ENCODE peak calls at places on chromosome 19, in ten cellular contexts. U is endodermal cell, O is dorsolateral prefrontal cortex, L is heart left ventricle, C is upper lobe of right lung, J is AG09309, W is HCT116, P is stomach, D is cardiac muscle cell, Y is GM23338. F is an unnamed sample.

GRCh38 chr19:54029930-54030490 is 33.7 kb downstream of the VSTM1 start:
- DNase-seq in U (peak), O (peak), L (no peak), C (no peak), J (peak), W (peak), P (peak), D (peak), Y (peak), F (peak)

GRCh38 chr19:4620675-4621074 is 18.6 kb upstream of the TNFAIP8L1 start:
- DNase-seq in U (no peak), O (no peak), L (no peak), C (no peak), J (no peak), W (no peak), P (no peak), D (no peak), Y (no peak), F (no peak)

GRCh38 chr19:4638330-4638729 is 986 bp upstream of the TNFAIP8L1 start:
- DNase-seq in U (no peak), O (no peak), L (peak), C (no peak), J (no peak), W (no peak), P (no peak), D (peak), Y (no peak), F (no peak)

GRCh38 chr19:4516939-4517300 is 1.4 kb downstream of the PLIN4 start:
- DNase-seq in U (no peak), O (no peak), L (peak), C (no peak), J (no peak), W (no peak), P (no peak), D (no peak), Y (no peak), F (no peak)

GRCh38 chr19:18373892-18374629 is 11.9 kb upstream of the GDF15 start:
- DNase-seq in U (peak), O (peak), L (peak), C (peak), J (peak), W (peak), P (peak), D (peak), Y (peak), F (peak)

GRCh38 chr19:3784607-3785463 is 1.3 kb downstream of the MATK start:
- DNase-seq in U (peak), O (no peak), L (no peak), C (peak), J (no peak), W (no peak), P (no peak), D (no peak), Y (no peak), F (no peak)

GRCh38 chr19:58033741-58034475 is at the start of gene ZSCAN1:
- DNase-seq in U (peak), O (peak), L (peak), C (no peak), J (no peak), W (no peak), P (peak), D (peak), Y (peak), F (peak)

GRCh38 chr19:3986260-3987041 is 1.2 kb upstream of the EEF2 start:
- DNase-seq in U (peak), O (no peak), L (no peak), C (no peak), J (peak), W (peak), P (peak), D (peak), Y (peak), F (peak)

GRCh38 chr19:13043285-13043684 is 48.0 kb downstream of the NFIX start:
- DNase-seq in U (no peak), O (no peak), L (no peak), C (no peak), J (no peak), W (no peak), P (no peak), D (no peak), Y (no peak), F (no peak)

GRCh38 chr19:49224856-49225255 is 67.3 kb downstream of the TRPM4 start:
- DNase-seq in U (peak), O (no peak), L (peak), C (no peak), J (no peak), W (peak), P (peak), D (peak), Y (peak), F (peak)

GRCh38 chr19:31626941-31627340 is 277.7 kb upstream of the TSHZ3 start:
- DNase-seq in U (no peak), O (no peak), L (no peak), C (no peak), J (no peak), W (no peak), P (no peak), D (no peak), Y (no peak), F (no peak)

GRCh38 chr19:33522371-33522662 is 726 bp upstream of the PEPD start:
- DNase-seq in U (no peak), O (no peak), L (no peak), C (no peak), J (no peak), W (no peak), P (no peak), D (no peak), Y (no peak), F (no peak)

GRCh38 chr19:5967994-5968430 is 9.9 kb downstream of the RANBP3 start:
- DNase-seq in U (peak), O (peak), L (peak), C (no peak), J (peak), W (peak), P (peak), D (peak), Y (peak), F (peak)

GRCh38 chr19:10009269-10009665 is 1.0 kb downstream of the COL5A3 start:
- DNase-seq in U (peak), O (no peak), L (peak), C (peak), J (no peak), W (no peak), P (peak), D (peak), Y (peak), F (peak)

GRCh38 chr19:45346449-45346848 is 5.9 kb downstream of the KLC3 start:
- DNase-seq in U (peak), O (no peak), L (no peak), C (no peak), J (no peak), W (no peak), P (peak), D (peak), Y (peak), F (no peak)

GRCh38 chr19:35291259-35291658 is 702 bp upstream of the MAG start:
- DNase-seq in U (no peak), O (no peak), L (no peak), C (no peak), J (no peak), W (no peak), P (no peak), D (no peak), Y (no peak), F (no peak)

GRCh38 chr19:2483484-2484151 is 7.7 kb downstream of the GADD45B start:
- DNase-seq in U (peak), O (no peak), L (no peak), C (no peak), J (no peak), W (no peak), P (no peak), D (no peak), Y (no peak), F (no peak)

GRCh38 chr19:45667620-45668341 is at the start of gene GIPR:
- DNase-seq in U (peak), O (no peak), L (peak), C (peak), J (no peak), W (peak), P (peak), D (no peak), Y (peak), F (no peak)

GRCh38 chr19:45451181-45451849 is 16.5 kb upstream of the FOSB start:
- DNase-seq in U (peak), O (no peak), L (no peak), C (no peak), J (no peak), W (no peak), P (peak), D (peak), Y (peak), F (peak)

GRCh38 chr19:56111601-56112312 is 9.3 kb downstream of the ZNF787 start:
- DNase-seq in U (no peak), O (peak), L (no peak), C (peak), J (no peak), W (no peak), P (peak), D (no peak), Y (peak), F (no peak)

GRCh38 chr19:5113101-5113557 is 144.2 kb downstream of the KDM4B start:
- DNase-seq in U (no peak), O (no peak), L (no peak), C (no peak), J (peak), W (no peak), P (no peak), D (no peak), Y (no peak), F (peak)

GRCh38 chr19:56660381-56661105 is 11.0 kb downstream of the ZNF835 start:
- DNase-seq in U (no peak), O (peak), L (peak), C (no peak), J (no peak), W (no peak), P (no peak), D (no peak), Y (no peak), F (no peak)

GRCh38 chr19:4015705-4016402 is 8.3 kb downstream of the PIAS4 start:
- DNase-seq in U (no peak), O (no peak), L (no peak), C (peak), J (no peak), W (no peak), P (no peak), D (no peak), Y (no peak), F (no peak)

GRCh38 chr19:3767050-3767449 is 4.6 kb downstream of the MRPL54 start:
- DNase-seq in U (no peak), O (no peak), L (no peak), C (no peak), J (no peak), W (no peak), P (no peak), D (no peak), Y (no peak), F (no peak)

GRCh38 chr19:3453840-3454239 is 26.5 kb downstream of the SMIM24 start:
- DNase-seq in U (no peak), O (no peak), L (no peak), C (no peak), J (no peak), W (no peak), P (no peak), D (no peak), Y (no peak), F (no peak)

GRCh38 chr19:34241513-34242337 is 12.6 kb upstream of the GARRE1 start:
- DNase-seq in U (peak), O (no peak), L (no peak), C (peak), J (no peak), W (no peak), P (peak), D (no peak), Y (peak), F (no peak)

GRCh38 chr19:5679289-5680082 is 830 bp downstream of the MICOS13 start:
- DNase-seq in U (peak), O (no peak), L (no peak), C (no peak), J (no peak), W (no peak), P (no peak), D (no peak), Y (no peak), F (no peak)

GRCh38 chr19:36028313-36029041 is 4.2 kb downstream of the CLIP3 start:
- DNase-seq in U (no peak), O (peak), L (no peak), C (no peak), J (no peak), W (no peak), P (no peak), D (no peak), Y (no peak), F (no peak)

GRCh38 chr19:6551607-6552450 is 21.0 kb downstream of the TNFSF9 start:
- DNase-seq in U (peak), O (no peak), L (no peak), C (no peak), J (no peak), W (no peak), P (no peak), D (peak), Y (peak), F (no peak)

GRCh38 chr19:2750739-2751437 is 11.1 kb upstream of the SLC39A3 start:
- DNase-seq in U (no peak), O (no peak), L (no peak), C (no peak), J (no peak), W (no peak), P (no peak), D (no peak), Y (no peak), F (no peak)

GRCh38 chr19:53868091-53868891 is 608 bp downstream of the MYADM start:
- DNase-seq in U (peak), O (peak), L (peak), C (peak), J (no peak), W (no peak), P (peak), D (peak), Y (peak), F (peak)

GRCh38 chr19:40608957-40609356 is 7.8 kb downstream of the LTBP4 start:
- DNase-seq in U (no peak), O (no peak), L (no peak), C (no peak), J (no peak), W (no peak), P (no peak), D (no peak), Y (no peak), F (no peak)
- H3K4me3 ChIP-seq in U (peak), O (no peak), L (no peak), C (peak), J (no peak), W (peak), P (no peak), D (peak), Y (peak), F (no peak)

GRCh38 chr19:37719111-37719926 is at the start of gene ZNF607:
- DNase-seq in U (peak), O (peak), L (peak), C (peak), J (peak), W (peak), P (peak), D (peak), Y (peak), F (peak)
- TF ChIP-seq CTCF in U (peak), O (peak), L (peak), C (peak), J (peak), W (peak), P (peak), D (peak), Y (peak), F (peak)

GRCh38 chr19:14775855-14776254 is 2.5 kb downstream of the ADGRE2 start:
- DNase-seq in U (no peak), O (peak), L (peak), C (peak), J (no peak), W (no peak), P (peak), D (no peak), Y (peak), F (no peak)
- H3K4me3 ChIP-seq in U (no peak), O (peak), L (no peak), C (peak), J (peak), W (peak), P (peak), D (no peak), Y (peak), F (peak)

DNA sequence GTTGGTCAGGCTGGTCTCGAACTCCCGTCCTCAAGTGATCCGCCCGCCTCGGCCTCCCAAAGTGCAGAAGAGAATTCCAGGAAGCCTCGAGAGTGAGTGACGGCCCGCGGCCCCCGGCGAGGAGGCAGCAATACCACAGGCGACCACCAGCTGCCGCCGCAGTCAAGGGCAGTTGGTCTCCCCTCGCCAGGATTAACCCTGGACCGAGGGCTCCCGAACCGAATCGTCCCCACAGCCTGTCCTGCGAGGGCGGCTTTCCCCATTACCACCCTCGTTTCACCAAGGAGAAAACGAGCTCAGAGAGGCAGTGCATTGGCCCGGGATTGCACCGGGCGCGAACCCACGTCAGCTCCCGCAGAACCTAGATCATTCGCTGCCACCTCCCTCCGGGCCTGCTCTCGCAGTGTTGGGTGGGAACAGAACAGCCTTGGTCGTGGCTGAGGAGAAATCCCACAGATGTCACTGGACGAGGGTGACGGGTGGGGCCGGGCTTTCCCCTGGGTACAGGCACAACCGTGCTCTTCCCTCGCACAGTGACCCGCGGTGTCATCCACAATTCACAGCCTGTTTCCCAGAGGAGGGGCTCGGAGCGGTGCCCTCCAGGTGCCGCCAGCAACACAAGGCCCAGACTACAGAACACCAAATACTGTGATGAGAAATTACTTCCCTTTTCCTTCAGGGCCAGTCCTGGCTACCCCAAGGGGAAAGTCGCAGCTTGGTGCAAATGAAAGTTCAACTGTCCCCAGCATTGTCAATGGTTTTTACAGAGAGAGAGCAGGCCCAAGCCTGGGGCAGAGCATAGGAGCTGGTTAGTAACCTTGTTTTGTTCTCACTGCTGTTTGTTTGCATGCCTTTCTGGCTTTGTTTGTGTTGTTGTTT is 24.8 kb downstream of the C2CD4C start:
- DNase-seq in U (peak), O (peak), L (peak), C (peak), J (no peak), W (no peak), P (peak), D (peak), Y (peak), F (peak)
- TF ChIP-seq CTCF in U (peak), O (peak), L (peak), C (peak), J (peak), W (peak), P (peak), D (peak), Y (peak), F (peak)

GRCh38 chr19:16801599-16801998 is 27.6 kb upstream of the SIN3B start:
- DNase-seq in U (no peak), O (no peak), L (no peak), C (no peak), J (peak), W (no peak), P (no peak), D (peak), Y (no peak), F (peak)
- H3K4me3 ChIP-seq in U (no peak), O (no peak), L (no peak), C (no peak), J (no peak), W (no peak), P (no peak), D (no peak), Y (no peak), F (no peak)

DNA sequence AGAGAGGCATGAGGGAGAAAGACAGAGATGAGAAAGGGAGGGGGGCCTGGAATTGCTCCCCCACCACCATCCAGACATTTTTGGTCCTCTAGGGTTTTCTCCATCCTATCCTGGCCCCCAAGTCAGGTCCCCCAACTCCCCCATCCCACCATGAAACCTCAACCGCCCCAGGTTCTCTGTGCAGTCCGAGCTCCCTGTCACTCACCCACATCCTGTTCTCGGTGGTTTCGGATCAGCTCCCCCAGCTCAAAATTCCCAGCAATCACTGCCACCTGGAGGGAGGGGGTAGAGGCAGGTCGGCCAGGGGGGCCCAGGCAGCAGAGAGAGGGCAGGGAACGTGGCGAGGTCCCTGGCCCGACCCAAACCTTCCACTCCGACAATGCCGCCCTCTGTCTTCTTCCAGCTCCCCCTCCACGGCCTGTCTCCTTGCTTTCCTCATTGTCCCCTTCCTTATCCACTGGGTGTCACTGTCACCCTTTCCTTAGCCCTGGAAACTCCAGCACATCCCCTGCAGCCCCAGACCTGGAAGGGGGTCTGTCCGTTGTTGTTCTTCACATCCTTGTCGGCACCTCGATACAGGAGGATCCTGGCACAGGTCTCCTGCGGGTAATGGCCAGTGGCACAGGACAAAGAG is 15.6 kb downstream of the SHANK1 start:
- DNase-seq in U (peak), O (no peak), L (no peak), C (no peak), J (no peak), W (peak), P (no peak), D (peak), Y (peak), F (no peak)
- TF ChIP-seq CTCF in U (peak), O (peak), L (no peak), C (no peak), J (no peak), W (peak), P (no peak), D (no peak), Y (peak), F (peak)

DNA sequence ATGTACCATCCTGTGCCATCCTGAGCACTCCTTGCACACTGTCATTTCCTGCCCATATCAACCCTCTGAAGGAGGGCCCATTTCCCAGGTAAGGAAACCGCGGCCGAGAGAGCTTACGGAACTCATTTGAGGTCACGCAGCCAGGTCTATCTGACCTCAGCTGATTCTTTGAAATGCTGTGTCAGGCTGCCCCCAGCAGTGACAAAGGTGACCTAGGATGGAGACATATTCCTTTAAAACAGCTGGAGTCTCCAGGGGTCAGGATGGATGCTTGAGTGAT is 42.2 kb upstream of the VSTM2B start:
- DNase-seq in U (peak), O (no peak), L (no peak), C (no peak), J (no peak), W (no peak), P (no peak), D (no peak), Y (no peak), F (no peak)
- H3K4me3 ChIP-seq in U (no peak), O (no peak), L (no peak), C (no peak), J (no peak), W (no peak), P (no peak), D (no peak), Y (no peak), F (no peak)

GRCh38 chr19:48117515-48118330 is 7.1 kb upstream of the PLA2G4C start:
- DNase-seq in U (peak), O (no peak), L (no peak), C (no peak), J (no peak), W (no peak), P (no peak), D (no peak), Y (peak), F (no peak)
- TF ChIP-seq CTCF in U (peak), O (no peak), L (no peak), C (no peak), J (no peak), W (no peak), P (no peak), D (no peak), Y (peak), F (no peak)